ENCODE peak calls at places on chromosomes 7 and 10, in ten cellular contexts. C is suprapubic skin, G is heart left ventricle, E is stomach, Y is spleen, U is Peyer's patch, F is IMR-90, V is erythroblast, L is uterus, O is GM12878. X is an unnamed sample.
A peak's percentile ranks its signal among the peaks of the same experiment; 100 is the strongest.

GRCh38 chr10:28211759-28212158 is 91.1 kb downstream of the MPP7 start:
- DNase-seq in L (no peak), V (no peak), U (no peak), F (no peak), E (no peak), G (no peak), O (no peak), Y (no peak), C (no peak), X (no peak)

GRCh38 chr7:91288208-91288824 is 24.1 kb downstream of the FZD1 start:
- DNase-seq in E (peak; percentile 60), Y (no peak), V (peak; percentile 34), F (no peak), O (no peak), C (no peak), L (peak; percentile 19), U (peak; percentile 52), G (peak; percentile 45), X (no peak)

GRCh38 chr10:34768261-34768971 is 46.7 kb downstream of the PARD3 start:
- DNase-seq in Y (no peak), V (peak; percentile 50), G (peak; percentile 72), C (peak; percentile 83), O (no peak), U (peak; percentile 81), F (peak; percentile 21), L (no peak), E (peak; percentile 89), X (peak; percentile 52)

GRCh38 chr10:114405011-114405350 is 679 bp upstream of the AFAP1L2 start:
- DNase-seq in F (no peak), U (peak; percentile 70), O (no peak), V (no peak), L (no peak), Y (no peak), G (no peak), C (no peak), E (peak; percentile 37), X (no peak)

GRCh38 chr7:38215734-38216670 is 38.0 kb downstream of the STARD3NL start:
- DNase-seq in F (peak; percentile 93), L (peak; percentile 80), U (peak; percentile 69), O (peak; percentile 36), C (peak; percentile 78), G (peak; percentile 77), Y (peak; percentile 92), V (peak; percentile 74), E (peak; percentile 74), X (peak; percentile 77)

GRCh38 chr7:40673285-40673684 is 538.5 kb downstream of the SUGCT start:
- DNase-seq in F (peak; percentile 93), U (no peak), O (no peak), E (no peak), L (no peak), V (no peak), Y (no peak), G (no peak), C (no peak), X (peak; percentile 11)

GRCh38 chr10:35442592-35442991 is 106.3 kb downstream of the CCNY start:
- DNase-seq in F (no peak), C (no peak), V (no peak), O (no peak), E (no peak), L (no peak), Y (no peak), G (no peak), U (no peak), X (no peak)

GRCh38 chr7:78368781-78369180 is 570.2 kb downstream of the PHTF2 start:
- DNase-seq in U (no peak), O (no peak), V (no peak), E (no peak), Y (no peak), G (no peak), F (no peak), L (no peak), C (no peak), X (no peak)

GRCh38 chr10:105885495-105885894 is 1244.4 kb downstream of the SORCS3 start:
- DNase-seq in Y (no peak), C (no peak), L (no peak), U (no peak), O (no peak), F (no peak), G (no peak), V (no peak), E (no peak), X (no peak)

GRCh38 chr7:112938895-112939588 is 147.6 kb downstream of the GPR85 start:
- DNase-seq in C (peak; percentile 70), F (peak; percentile 20), O (no peak), U (no peak), G (peak; percentile 20), Y (peak; percentile 77), V (peak; percentile 69), L (peak; percentile 23), E (no peak), X (peak; percentile 8)

GRCh38 chr7:76346778-76347177 is 12.0 kb downstream of the YWHAG start:
- DNase-seq in C (no peak), E (no peak), G (no peak), O (no peak), F (no peak), Y (no peak), U (no peak), V (no peak), L (no peak), X (no peak)

GRCh38 chr7:131945313-131945831 is 388.9 kb upstream of the PODXL start:
- DNase-seq in V (peak; percentile 15), L (no peak), O (no peak), F (peak; percentile 11), G (peak; percentile 23), E (peak; percentile 60), U (peak; percentile 71), Y (no peak), C (peak; percentile 64), X (peak; percentile 39)

GRCh38 chr7:35802102-35802466 is 1.2 kb downstream of the SEPTIN7 start:
- DNase-seq in U (no peak), C (no peak), O (no peak), F (no peak), V (peak; percentile 36), E (no peak), L (no peak), G (no peak), Y (no peak), X (no peak)

GRCh38 chr10:110358869-110359629 is 54.3 kb upstream of the SMNDC1 start:
- DNase-seq in L (no peak), E (peak; percentile 80), Y (no peak), G (no peak), V (no peak), O (no peak), C (no peak), F (no peak), U (peak; percentile 43), X (no peak)

GRCh38 chr7:137846588-137847417 is at the start of gene DGKI:
- DNase-seq in C (no peak), Y (no peak), O (no peak), F (no peak), V (no peak), L (no peak), U (peak; percentile 50), G (no peak), E (no peak), X (no peak)

GRCh38 chr10:42242135-42242805 is 396.1 kb downstream of the ZNF33B start:
- DNase-seq in G (no peak), L (no peak), C (no peak), Y (no peak), V (no peak), E (no peak), F (no peak), O (no peak), U (no peak), X (no peak)

DNA sequence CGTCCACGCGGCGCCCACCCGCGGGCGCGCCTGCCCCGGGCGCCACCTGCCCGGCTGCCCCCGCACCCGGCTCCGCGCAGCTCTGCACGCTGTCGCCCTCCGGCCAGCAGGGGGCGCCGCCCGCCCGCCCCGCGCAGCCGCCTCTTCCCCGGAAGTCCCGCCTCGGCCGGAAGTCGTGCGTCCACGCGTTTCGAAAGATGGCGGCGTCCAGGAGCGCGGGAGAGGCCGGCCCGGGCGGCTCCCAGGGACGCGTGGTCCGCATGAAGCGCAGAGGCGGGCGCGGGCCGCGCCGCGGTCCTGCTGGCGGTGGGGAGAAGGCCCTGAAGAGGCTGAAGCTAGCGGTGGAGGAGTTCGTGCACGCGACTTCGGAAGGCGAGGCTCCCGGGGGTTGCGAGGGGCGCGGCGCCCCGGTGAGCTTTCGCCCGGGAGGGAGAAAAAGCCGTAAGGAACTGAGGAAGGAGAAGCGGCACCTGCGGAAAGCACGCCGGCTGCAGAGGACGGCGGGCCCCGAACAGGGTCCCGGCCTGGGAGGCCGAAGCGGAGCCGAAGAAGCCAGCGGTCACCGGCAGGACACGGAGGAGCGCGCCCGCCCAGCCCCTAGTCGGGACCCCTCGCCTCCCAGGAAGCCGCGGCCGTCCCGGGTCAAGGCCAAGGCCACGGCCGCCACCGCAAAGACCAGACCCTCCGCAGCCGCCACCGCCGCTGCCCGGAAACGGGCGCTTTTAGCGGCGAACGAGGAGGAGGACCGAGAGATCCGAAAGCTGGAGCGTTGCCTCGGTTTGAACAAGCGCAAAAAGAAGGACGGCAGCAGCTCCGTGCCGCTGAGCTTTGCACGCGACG is at the start of gene NOM1:
- DNase-seq in C (peak; percentile 90), G (peak; percentile 89), O (peak; percentile 20), V (peak; percentile 92), F (peak; percentile 74), Y (peak; percentile 98), E (peak; percentile 92), U (peak; percentile 93), L (peak; percentile 83), X (peak; percentile 81)
- TF ChIP-seq POLR2A in C (no peak), G (peak; percentile 55), O (peak; percentile 92), V (peak; percentile 70), F (peak; percentile 86), Y (peak; percentile 53), E (no peak), U (peak; percentile 17), L (peak; percentile 57), X (peak; percentile 82)

DNA sequence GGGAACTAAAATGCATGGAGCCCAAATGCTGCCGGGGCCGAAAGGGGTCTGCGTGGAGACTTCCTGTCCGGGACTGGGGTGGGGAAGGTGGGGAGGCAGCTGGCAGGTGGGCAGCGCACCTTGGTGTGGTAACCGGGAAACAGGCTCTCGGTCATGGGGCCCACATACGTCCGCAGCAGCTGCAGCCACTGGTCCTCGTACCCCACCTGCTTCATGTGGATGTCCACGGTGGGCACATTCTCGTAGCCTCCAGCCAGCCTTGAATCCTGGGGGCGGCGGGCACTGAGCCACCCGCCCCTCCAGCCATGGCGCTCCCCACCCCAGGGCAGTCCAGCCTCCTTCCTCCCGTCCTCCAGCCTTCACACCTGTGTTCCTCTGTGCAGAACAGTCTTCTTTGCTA is 6.6 kb upstream of the MOGAT3 start:
- DNase-seq in V (no peak), C (no peak), G (no peak), U (no peak), O (no peak), E (no peak), Y (no peak), L (no peak), F (no peak), X (no peak)
- TF ChIP-seq POLR2A in V (no peak), C (no peak), G (no peak), U (no peak), O (no peak), E (no peak), Y (no peak), L (no peak), F (no peak), X (no peak)

GRCh38 chr10:69334258-69335062 is 56.2 kb downstream of the HK1 start:
- DNase-seq in G (no peak), V (peak; percentile 89), Y (no peak), F (no peak), U (peak; percentile 51), C (no peak), L (no peak), E (no peak), O (no peak), X (no peak)
- TF ChIP-seq POLR2A in G (no peak), V (peak; percentile 65), Y (no peak), F (no peak), U (no peak), C (no peak), L (no peak), E (no peak), O (no peak), X (no peak)

GRCh38 chr7:26198133-26198780 is 2.3 kb downstream of the HNRNPA2B1 start:
- DNase-seq in Y (no peak), G (no peak), E (no peak), C (no peak), U (no peak), F (no peak), V (peak; percentile 60), L (no peak), O (no peak), X (no peak)
- TF ChIP-seq POLR2A in Y (no peak), G (no peak), E (no peak), C (no peak), U (no peak), F (no peak), V (no peak), L (no peak), O (no peak), X (no peak)